ENCODE peak calls at places on chromosomes 11 and 22, in nine cellular contexts. U is RCC 7860; A is fibroblast of the conjunctiva; Z is Kasumi-1; X is HEK293T; E is hepatocyte; C is activated CD8-positive, alpha-beta memory T cell treated with anti-CD3 and anti-CD28 coated beads for 48 hours; H is renal cortical epithelial cell; B is fibroblast of lung. Y is an unnamed sample.

GRCh38 chr22:40176921-40177737 is 596 bp upstream of the TNRC6B start:
- DNase-seq in U (peak; percentile 44), A (peak; percentile 60), Z (peak; percentile 60), X (no peak), E (peak; percentile 79), C (peak; percentile 42), H (peak; percentile 72), B (peak; percentile 75), Y (peak; percentile 11)

GRCh38 chr11:72750556-72751292 is 1.5 kb downstream of the ARAP1 start:
- DNase-seq in U (no peak), A (no peak), Z (no peak), X (no peak), E (no peak), C (no peak), H (no peak), B (no peak), Y (no peak)

GRCh38 chr22:31400023-31400397 is 606 bp downstream of the DRG1 start:
- DNase-seq in U (no peak), A (no peak), Z (no peak), X (no peak), E (peak; percentile 28), C (no peak), H (peak; percentile 17), B (peak; percentile 28), Y (no peak)

GRCh38 chr22:50548046-50548912 is 2.6 kb downstream of the KLHDC7B start:
- DNase-seq in U (no peak), A (no peak), Z (peak; percentile 27), X (no peak), E (no peak), C (no peak), H (no peak), B (no peak), Y (peak; percentile 0)

GRCh38 chr11:66339163-66339675 is 3.0 kb upstream of the RIN1 start:
- DNase-seq in U (no peak), A (no peak), Z (no peak), X (no peak), E (no peak), C (no peak), H (peak; percentile 31), B (no peak), Y (no peak)

GRCh38 chr22:37907036-37907954 is 1.2 kb downstream of the MICALL1 start:
- DNase-seq in U (no peak), A (no peak), Z (no peak), X (no peak), E (no peak), C (no peak), H (no peak), B (no peak), Y (no peak)

GRCh38 chr22:45731798-45732495 is 60.3 kb downstream of the ATXN10 start:
- DNase-seq in U (no peak), A (no peak), Z (peak; percentile 40), X (no peak), E (peak; percentile 23), C (no peak), H (peak; percentile 22), B (peak; percentile 52), Y (no peak)

GRCh38 chr11:117949062-117949461 is 19.9 kb upstream of the TMPRSS13 start:
- DNase-seq in U (no peak), A (no peak), Z (no peak), X (no peak), E (no peak), C (no peak), H (no peak), B (no peak), Y (no peak)

GRCh38 chr11:66324626-66325025 is 7.8 kb upstream of the CD248 start:
- DNase-seq in U (no peak), A (no peak), Z (no peak), X (no peak), E (no peak), C (no peak), H (no peak), B (peak; percentile 44), Y (no peak)

GRCh38 chr11:45662665-45663485 is 2.5 kb downstream of the CHST1 start:
- DNase-seq in U (peak; percentile 58), A (peak; percentile 87), Z (no peak), X (no peak), E (peak; percentile 76), C (no peak), H (peak; percentile 41), B (peak; percentile 88), Y (no peak)

GRCh38 chr11:119405986-119406385 is 17.0 kb downstream of the THY1 start:
- DNase-seq in U (no peak), A (no peak), Z (no peak), X (no peak), E (no peak), C (no peak), H (no peak), B (no peak), Y (no peak)

GRCh38 chr11:82315093-82315492 is 418.6 kb downstream of the FAM181B start:
- DNase-seq in U (no peak), A (no peak), Z (no peak), X (peak; percentile 44), E (peak; percentile 65), C (no peak), H (peak; percentile 7), B (no peak), Y (no peak)

GRCh38 chr11:44326615-44327475 is 16.9 kb upstream of the ALX4 start:
- DNase-seq in U (no peak), A (no peak), Z (no peak), X (no peak), E (no peak), C (no peak), H (no peak), B (no peak), Y (no peak)